ENCODE peak calls at places on chromosomes 5 and 9, in five cellular contexts. O, R, Y, X and I are unnamed samples.

GRCh38 chr5:177362102-177362868 is 4.6 kb downstream of the RGS14 start:
- DNase-seq in O (peak), R (no peak), Y (no peak), X (no peak), I (no peak)

GRCh38 chr5:32044904-32045303 is 129.2 kb downstream of the GOLPH3 start:
- DNase-seq in O (no peak), R (no peak), Y (peak), X (peak), I (no peak)

GRCh38 chr5:162139190-162139589 is 71.6 kb downstream of the GABRG2 start:
- DNase-seq in O (no peak), R (no peak), Y (no peak), X (no peak), I (no peak)

GRCh38 chr9:117815315-117815714 is 111.1 kb downstream of the TLR4 start:
- DNase-seq in O (no peak), R (no peak), Y (no peak), X (no peak), I (no peak)

GRCh38 chr5:16922430-16922829 is 13.7 kb downstream of the MYO10 start:
- DNase-seq in O (no peak), R (no peak), Y (no peak), X (no peak), I (no peak)

GRCh38 chr5:126124706-126125345 is 298.4 kb upstream of the GRAMD2B start:
- DNase-seq in O (no peak), R (no peak), Y (peak), X (peak), I (no peak)

GRCh38 chr9:127714020-127714835 is 1.2 kb downstream of the PTRH1 start:
- DNase-seq in O (no peak), R (no peak), Y (no peak), X (no peak), I (no peak)

GRCh38 chr5:154046486-154046885 is 7.7 kb downstream of the MFAP3 start:
- DNase-seq in O (no peak), R (no peak), Y (no peak), X (no peak), I (no peak)

GRCh38 chr9:86545085-86545484 is 190.9 kb upstream of the TUT7 start:
- DNase-seq in O (no peak), R (no peak), Y (no peak), X (no peak), I (no peak)

GRCh38 chr5:176884571-176884890 is 14.6 kb downstream of the HK3 start:
- DNase-seq in O (no peak), R (no peak), Y (no peak), X (no peak), I (no peak)

GRCh38 chr9:127857278-127857677 is 2.8 kb upstream of the ENG start:
- DNase-seq in O (no peak), R (no peak), Y (no peak), X (no peak), I (no peak)

GRCh38 chr9:35756275-35756742 is 2.2 kb upstream of the MSMP start:
- DNase-seq in O (peak), R (peak), Y (peak), X (no peak), I (no peak)

GRCh38 chr9:126802343-126803059 is 2.3 kb upstream of the ZBTB43 start:
- DNase-seq in O (no peak), R (no peak), Y (no peak), X (no peak), I (no peak)

GRCh38 chr5:160507181-160507811 is 85.6 kb downstream of the PTTG1 start:
- DNase-seq in O (no peak), R (no peak), Y (peak), X (peak), I (peak)

GRCh38 chr9:122810306-122810946 is 10.5 kb downstream of the OR1K1 start:
- DNase-seq in O (peak), R (peak), Y (peak), X (no peak), I (peak)

GRCh38 chr5:168313596-168314204 is 22.3 kb downstream of the WWC1 start:
- DNase-seq in O (no peak), R (no peak), Y (no peak), X (no peak), I (no peak)

GRCh38 chr9:130927995-130928900 is 10.8 kb downstream of the FIBCD1 start:
- DNase-seq in O (peak), R (no peak), Y (peak), X (no peak), I (no peak)

GRCh38 chr5:4661851-4662250 is 478.3 kb upstream of the ADAMTS16 start:
- DNase-seq in O (no peak), R (no peak), Y (no peak), X (no peak), I (no peak)

DNA sequence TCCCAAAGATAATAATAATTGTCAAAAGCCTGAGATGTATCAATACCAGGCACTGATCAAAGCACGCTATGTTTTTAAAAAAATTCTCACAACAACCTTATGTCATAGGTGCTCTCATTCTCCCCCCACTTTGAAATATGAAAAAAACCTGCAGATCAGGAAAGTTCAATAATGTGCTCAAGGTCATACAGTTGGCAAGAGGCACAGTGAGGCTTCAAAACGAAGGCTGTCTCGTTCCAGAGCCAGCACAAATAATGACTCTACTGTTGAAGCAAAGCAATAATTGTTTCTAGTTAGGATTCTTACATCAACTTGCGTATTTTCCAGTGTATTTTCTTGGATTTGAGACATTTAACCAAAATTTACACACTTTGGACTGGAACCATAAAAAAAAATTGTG is 88.3 kb downstream of the RAB3C start:
- DNase-seq in O (peak), R (no peak), Y (no peak), X (no peak), I (no peak)
- TF ChIP-seq CTCF in O (no peak), R (no peak), Y (no peak), X (no peak), I (no peak)

GRCh38 chr5:147162740-147163139 is 72.1 kb upstream of the STK32A start:
- DNase-seq in O (no peak), R (no peak), Y (no peak), X (no peak), I (no peak)

GRCh38 chr5:147160923-147161663 is 73.7 kb upstream of the STK32A start:
- DNase-seq in O (no peak), R (no peak), Y (no peak), X (no peak), I (no peak)
- H3K4me3 ChIP-seq in O (no peak), R (no peak), Y (no peak), X (no peak), I (no peak)

GRCh38 chr5:11564716-11565115 is 339.5 kb downstream of the CTNND2 start:
- DNase-seq in O (no peak), R (no peak), Y (no peak), X (no peak), I (no peak)
- TF ChIP-seq CTCF in O (no peak), R (no peak), Y (no peak), X (no peak), I (no peak)

GRCh38 chr5:88660947-88661869 is 221.8 kb downstream of the MEF2C start:
- DNase-seq in O (no peak), R (peak), Y (peak), X (no peak), I (no peak)

GRCh38 chr5:88660326-88660946 is 222.5 kb downstream of the MEF2C start:
- DNase-seq in O (no peak), R (no peak), Y (peak), X (no peak), I (no peak)

GRCh38 chr5:88663793-88664216 is 219.2 kb downstream of the MEF2C start:
- DNase-seq in O (no peak), R (no peak), Y (no peak), X (no peak), I (no peak)

GRCh38 chr5:88662801-88663360 is 220.1 kb downstream of the MEF2C start:
- DNase-seq in O (no peak), R (no peak), Y (no peak), X (no peak), I (no peak)

DNA sequence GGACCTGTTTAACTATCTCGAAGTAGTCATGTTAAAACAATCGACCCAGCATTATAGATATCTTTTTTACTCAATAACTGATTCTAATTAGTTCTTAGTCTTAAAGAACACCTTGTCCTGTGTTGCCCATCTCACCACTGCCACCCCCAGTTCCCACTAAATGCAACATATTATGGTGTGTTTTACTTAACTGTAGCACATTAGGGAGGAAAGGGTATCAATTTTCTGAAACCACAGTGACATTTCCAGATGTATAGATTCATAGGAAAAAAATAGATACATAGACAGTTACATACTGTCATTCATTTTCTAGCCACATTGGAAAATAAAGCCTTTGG is 221.1 kb downstream of the MEF2C start:
- DNase-seq in O (no peak), R (no peak), Y (no peak), X (no peak), I (no peak)
- H3K4me3 ChIP-seq in O (no peak), R (no peak), Y (no peak), X (no peak), I (no peak)

GRCh38 chr9:37429441-37430285 is 7.2 kb downstream of the GRHPR start:
- DNase-seq in O (no peak), R (no peak), Y (no peak), X (no peak), I (no peak)

GRCh38 chr9:37428345-37428744 is 5.8 kb downstream of the GRHPR start:
- DNase-seq in O (no peak), R (no peak), Y (no peak), X (no peak), I (no peak)

GRCh38 chr9:37432020-37432419 is 9.5 kb downstream of the GRHPR start:
- DNase-seq in O (no peak), R (no peak), Y (no peak), X (no peak), I (no peak)

GRCh38 chr9:37433754-37434435 is 11.4 kb downstream of the GRHPR start:
- DNase-seq in O (no peak), R (no peak), Y (no peak), X (no peak), I (no peak)

DNA sequence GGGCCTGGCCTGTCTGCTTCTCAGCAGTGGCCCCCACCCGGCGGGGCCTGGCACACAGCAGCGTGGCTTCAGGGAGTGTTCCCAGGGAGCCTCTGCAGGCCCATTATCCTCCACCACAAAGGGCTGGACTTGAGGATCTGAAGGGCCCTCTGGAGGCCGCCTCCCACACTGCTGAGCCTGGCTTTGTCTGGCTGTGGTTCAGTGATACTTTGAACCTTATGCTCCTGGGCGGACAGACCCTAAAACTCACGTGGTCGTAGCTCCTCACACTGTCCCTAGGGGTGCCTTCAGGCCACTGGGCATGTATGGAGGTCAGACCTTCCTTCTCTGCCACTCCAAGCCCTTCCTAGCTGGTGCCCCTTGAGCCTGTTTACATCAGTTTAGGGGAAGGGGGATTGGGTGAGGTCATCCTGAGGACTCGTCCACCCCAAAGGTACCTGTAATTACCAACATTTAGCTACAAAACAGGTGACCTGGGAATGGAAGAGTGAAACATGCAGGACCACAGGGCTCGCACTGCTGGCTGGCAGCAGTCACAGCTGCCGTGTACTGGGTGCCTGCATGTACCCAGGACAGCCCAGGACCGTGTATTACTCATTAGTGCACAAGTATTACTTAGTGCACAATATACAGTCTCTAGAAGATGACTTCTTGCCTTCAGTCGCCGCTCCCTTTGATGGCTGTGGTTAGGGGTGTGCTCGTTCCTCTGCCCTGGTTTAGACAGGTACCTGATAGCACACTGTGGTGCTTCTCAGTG is 8.5 kb downstream of the GRHPR start:
- DNase-seq in O (no peak), R (no peak), Y (peak), X (no peak), I (no peak)
- TF ChIP-seq CTCF in O (no peak), R (no peak), Y (no peak), X (no peak), I (no peak)

GRCh38 chr9:29212590-29213373 is 1639.5 kb upstream of the C9orf72 start:
- DNase-seq in O (peak), R (no peak), Y (no peak), X (no peak), I (no peak)
- H3K4me3 ChIP-seq in O (peak), R (peak), Y (no peak), X (no peak), I (no peak)

DNA sequence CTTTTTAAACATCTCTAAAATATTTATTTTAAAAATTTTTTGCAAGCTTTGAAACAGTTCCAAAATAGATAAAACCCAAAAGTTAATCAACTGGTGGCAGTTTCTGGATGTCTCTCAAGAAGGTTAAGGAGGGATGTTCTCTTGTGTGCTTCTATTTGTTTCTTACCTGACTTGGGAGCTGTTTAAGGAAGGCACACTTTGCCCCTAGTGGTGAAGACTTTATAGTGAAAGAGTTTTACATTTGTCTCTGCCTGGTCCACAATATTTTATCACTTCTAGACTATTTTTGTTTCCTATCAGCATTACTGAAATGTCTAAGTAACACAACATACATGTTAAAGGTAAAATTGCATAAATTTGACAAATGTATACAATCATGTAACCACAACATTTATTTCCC is 552.8 kb downstream of the SEMA5A start:
- DNase-seq in O (no peak), R (no peak), Y (peak), X (no peak), I (no peak)
- TF ChIP-seq CTCF in O (peak), R (no peak), Y (peak), X (peak), I (peak)

DNA sequence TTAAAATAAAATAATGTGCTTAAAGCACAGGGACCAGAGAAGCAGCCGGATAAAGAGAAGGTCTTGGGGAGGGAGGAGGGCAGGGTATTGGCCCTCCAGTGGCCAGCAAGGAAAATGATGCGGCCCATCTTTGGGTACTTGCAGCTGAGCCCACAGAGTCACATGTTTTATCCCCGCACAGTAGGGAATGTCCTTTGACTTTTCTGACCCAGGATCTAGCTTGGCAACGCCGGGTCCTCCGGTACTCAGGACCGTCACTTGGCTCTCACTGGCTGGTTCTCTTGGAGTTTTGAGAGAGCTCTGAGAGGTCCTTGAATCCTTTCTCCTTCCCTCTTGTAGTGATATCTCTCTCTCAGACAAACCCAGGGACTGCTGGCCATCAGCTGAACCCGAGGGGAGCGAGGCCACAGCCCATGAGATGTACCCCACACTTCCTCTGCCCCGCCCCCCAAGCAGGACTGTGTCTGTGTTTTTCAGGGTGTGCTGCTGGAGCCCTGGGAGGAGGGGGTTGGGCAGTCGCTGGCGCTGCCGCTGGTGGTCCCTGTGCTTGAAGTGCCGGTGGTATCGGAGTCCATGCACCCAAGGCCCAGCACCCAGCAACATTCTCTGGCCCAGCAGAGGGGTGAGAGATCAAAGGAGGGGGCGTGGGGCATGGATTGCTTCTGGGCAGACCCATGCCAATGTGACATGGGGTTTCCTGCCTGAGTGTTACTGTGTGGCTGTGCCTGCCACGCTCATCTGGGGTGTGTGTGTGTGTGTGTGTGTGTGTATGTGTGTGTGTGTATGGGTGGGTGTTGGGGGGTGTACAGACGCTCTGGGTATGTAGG is 35.5 kb upstream of the HSPA9 start:
- DNase-seq in O (no peak), R (no peak), Y (peak), X (no peak), I (no peak)
- H3K4me3 ChIP-seq in O (no peak), R (peak), Y (no peak), X (no peak), I (no peak)

GRCh38 chr9:73154760-73155159 is 3.1 kb downstream of the ANXA1 start:
- DNase-seq in O (no peak), R (no peak), Y (no peak), X (no peak), I (no peak)

GRCh38 chr9:73155389-73155788 is 3.7 kb downstream of the ANXA1 start:
- DNase-seq in O (no peak), R (no peak), Y (no peak), X (no peak), I (no peak)

GRCh38 chr9:73157811-73158210 is 6.1 kb downstream of the ANXA1 start:
- DNase-seq in O (no peak), R (no peak), Y (no peak), X (no peak), I (no peak)

GRCh38 chr9:73155968-73156592 is 4.4 kb downstream of the ANXA1 start:
- DNase-seq in O (no peak), R (no peak), Y (no peak), X (no peak), I (no peak)

DNA sequence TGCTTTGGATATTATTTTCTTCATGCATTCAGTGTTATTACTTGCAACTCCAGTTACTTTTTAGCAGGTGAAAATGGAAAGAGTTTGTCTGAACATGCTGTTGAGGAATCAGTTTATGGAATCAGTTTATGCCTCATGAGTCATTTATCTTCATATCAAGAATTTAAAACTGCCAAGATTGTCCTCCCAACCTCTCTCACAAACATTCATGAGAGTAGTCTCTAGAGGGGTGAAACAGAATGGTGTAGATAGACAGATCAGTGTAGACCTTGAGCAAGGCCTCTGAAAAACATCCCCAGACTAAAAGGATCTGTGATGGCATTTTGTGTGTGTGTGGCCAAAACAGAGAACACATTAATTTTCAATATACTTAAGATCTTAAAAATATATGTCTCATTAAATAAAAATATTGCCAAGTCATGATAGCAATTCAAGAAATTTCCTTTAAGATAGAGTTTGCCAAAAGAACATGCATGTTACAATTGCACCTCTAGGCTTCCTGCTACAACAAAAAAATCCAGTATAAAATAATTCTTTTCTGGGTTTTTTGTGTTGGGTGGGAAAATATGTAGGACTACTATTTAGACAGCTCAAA is 5.0 kb downstream of the ANXA1 start:
- DNase-seq in O (no peak), R (no peak), Y (no peak), X (no peak), I (no peak)
- TF ChIP-seq CTCF in O (no peak), R (no peak), Y (no peak), X (no peak), I (no peak)

GRCh38 chr5:43314724-43315123 is 1.5 kb upstream of the HMGCS1 start:
- DNase-seq in O (no peak), R (no peak), Y (no peak), X (no peak), I (no peak)

GRCh38 chr5:43315262-43315661 is 2.0 kb upstream of the HMGCS1 start:
- DNase-seq in O (no peak), R (no peak), Y (peak), X (no peak), I (no peak)

GRCh38 chr5:43316421-43316820 is 3.2 kb upstream of the HMGCS1 start:
- DNase-seq in O (no peak), R (no peak), Y (no peak), X (no peak), I (no peak)

GRCh38 chr5:43313854-43314457 is 744 bp upstream of the HMGCS1 start:
- DNase-seq in O (no peak), R (no peak), Y (no peak), X (no peak), I (no peak)

DNA sequence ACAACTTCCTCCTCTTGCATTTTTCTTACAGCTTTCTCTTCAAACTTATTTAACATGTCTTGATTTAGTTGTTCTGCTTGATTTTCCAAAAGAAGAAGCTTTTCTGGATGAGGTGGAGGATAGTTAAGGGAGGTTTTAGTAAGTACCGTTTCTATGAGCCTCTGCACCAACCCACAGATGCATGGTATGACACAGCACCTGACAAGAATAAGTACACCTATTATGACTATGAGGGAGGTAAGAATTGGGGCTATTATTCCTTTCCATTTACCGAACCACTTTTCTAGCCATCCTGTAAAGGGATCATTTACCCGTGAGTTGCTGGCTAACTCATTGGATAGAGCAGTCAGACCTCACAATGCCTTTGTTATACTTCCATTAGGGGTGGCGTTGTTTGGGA is 2.5 kb upstream of the HMGCS1 start:
- DNase-seq in O (no peak), R (no peak), Y (no peak), X (no peak), I (no peak)
- H3K4me3 ChIP-seq in O (no peak), R (no peak), Y (no peak), X (no peak), I (no peak)